ENCODE peak calls at places on chromosome 2, in four cellular contexts. One of them, this sample, is unnamed.

GRCh38 chr2:150846691-150847090 is 359.2 kb upstream of the RND3 start:
- DNase-seq in GM12878: no peak
- DNase-seq in WTC11: no peak
- DNase-seq in HepG2: no peak
- DNase-seq in this sample: no peak

GRCh38 chr2:67752964-67753363 is 309.8 kb downstream of the C1D start:
- DNase-seq in GM12878: no peak
- DNase-seq in WTC11: no peak
- DNase-seq in HepG2: no peak
- DNase-seq in this sample: no peak

GRCh38 chr2:179842498-179843153 is 18.8 kb downstream of the ZNF385B start:
- DNase-seq in WTC11: peak
- DNase-seq in HepG2: peak
- DNase-seq in GM12878: no peak
- DNase-seq in this sample: peak

GRCh38 chr2:14540003-14540402 is 92.5 kb upstream of the LRATD1 start:
- DNase-seq in GM12878: no peak
- DNase-seq in HepG2: no peak
- DNase-seq in WTC11: no peak
- DNase-seq in this sample: no peak

GRCh38 chr2:134758632-134759031 is 39.8 kb upstream of the TMEM163 start:
- DNase-seq in HepG2: no peak
- DNase-seq in GM12878: peak
- DNase-seq in WTC11: no peak
- DNase-seq in this sample: no peak

GRCh38 chr2:59236723-59237122 is 995.6 kb upstream of the FANCL start:
- DNase-seq in GM12878: no peak
- DNase-seq in WTC11: no peak
- DNase-seq in HepG2: no peak
- DNase-seq in this sample: no peak

GRCh38 chr2:53130441-53130943 is 637.1 kb upstream of the CHAC2 start:
- DNase-seq in HepG2: no peak
- DNase-seq in GM12878: no peak
- DNase-seq in WTC11: no peak
- DNase-seq in this sample: no peak

GRCh38 chr2:161825429-161825828 is 201.2 kb downstream of the SLC4A10 start:
- DNase-seq in GM12878: no peak
- DNase-seq in WTC11: no peak
- DNase-seq in HepG2: no peak
- DNase-seq in this sample: no peak

GRCh38 chr2:118678985-118679384 is 168.5 kb downstream of the EN1 start:
- DNase-seq in HepG2: no peak
- DNase-seq in GM12878: no peak
- DNase-seq in WTC11: no peak
- DNase-seq in this sample: no peak

GRCh38 chr2:64267699-64268098 is 123.5 kb upstream of the PELI1 start:
- DNase-seq in WTC11: no peak
- DNase-seq in HepG2: no peak
- DNase-seq in GM12878: no peak
- DNase-seq in this sample: no peak

GRCh38 chr2:225041210-225041870 is 928 bp downstream of the DOCK10 start:
- DNase-seq in GM12878: peak
- DNase-seq in HepG2: no peak
- DNase-seq in WTC11: peak
- DNase-seq in this sample: no peak

GRCh38 chr2:43130548-43130875 is 95.9 kb downstream of the ZFP36L2 start:
- DNase-seq in WTC11: no peak
- DNase-seq in HepG2: no peak
- DNase-seq in GM12878: no peak
- DNase-seq in this sample: no peak

GRCh38 chr2:79547568-79547967 is 34.7 kb downstream of the CTNNA2 start:
- DNase-seq in WTC11: no peak
- DNase-seq in HepG2: no peak
- DNase-seq in GM12878: no peak
- DNase-seq in this sample: no peak

GRCh38 chr2:226660124-226660523 is 139.5 kb downstream of the IRS1 start:
- DNase-seq in HepG2: no peak
- DNase-seq in WTC11: no peak
- DNase-seq in GM12878: no peak
- DNase-seq in this sample: no peak

GRCh38 chr2:226660524-226660923 is 139.1 kb downstream of the IRS1 start:
- DNase-seq in WTC11: no peak
- DNase-seq in GM12878: no peak
- DNase-seq in HepG2: no peak
- DNase-seq in this sample: no peak

GRCh38 chr2:226659416-226659815 is 140.2 kb downstream of the IRS1 start:
- DNase-seq in HepG2: no peak
- DNase-seq in GM12878: no peak
- DNase-seq in WTC11: no peak
- DNase-seq in this sample: no peak

GRCh38 chr2:226664140-226664539 is 135.5 kb downstream of the IRS1 start:
- DNase-seq in WTC11: no peak
- DNase-seq in HepG2: no peak
- DNase-seq in GM12878: no peak
- DNase-seq in this sample: no peak

GRCh38 chr2:226661789-226662545 is 137.7 kb downstream of the IRS1 start:
- DNase-seq in WTC11: no peak
- DNase-seq in HepG2: no peak
- DNase-seq in GM12878: no peak
- DNase-seq in this sample: peak
- TF ChIP-seq CREM in WTC11: no peak
- TF ChIP-seq CREM in HepG2: no peak
- TF ChIP-seq CREM in GM12878: no peak
- TF ChIP-seq CREM in this sample: no peak

GRCh38 chr2:65360441-65360840 is 72.0 kb downstream of the SPRED2 start:
- DNase-seq in WTC11: no peak
- DNase-seq in GM12878: no peak
- DNase-seq in HepG2: no peak
- DNase-seq in this sample: no peak
- TF ChIP-seq CREM in WTC11: no peak
- TF ChIP-seq CREM in GM12878: no peak
- TF ChIP-seq CREM in HepG2: no peak
- TF ChIP-seq CREM in this sample: no peak

DNA sequence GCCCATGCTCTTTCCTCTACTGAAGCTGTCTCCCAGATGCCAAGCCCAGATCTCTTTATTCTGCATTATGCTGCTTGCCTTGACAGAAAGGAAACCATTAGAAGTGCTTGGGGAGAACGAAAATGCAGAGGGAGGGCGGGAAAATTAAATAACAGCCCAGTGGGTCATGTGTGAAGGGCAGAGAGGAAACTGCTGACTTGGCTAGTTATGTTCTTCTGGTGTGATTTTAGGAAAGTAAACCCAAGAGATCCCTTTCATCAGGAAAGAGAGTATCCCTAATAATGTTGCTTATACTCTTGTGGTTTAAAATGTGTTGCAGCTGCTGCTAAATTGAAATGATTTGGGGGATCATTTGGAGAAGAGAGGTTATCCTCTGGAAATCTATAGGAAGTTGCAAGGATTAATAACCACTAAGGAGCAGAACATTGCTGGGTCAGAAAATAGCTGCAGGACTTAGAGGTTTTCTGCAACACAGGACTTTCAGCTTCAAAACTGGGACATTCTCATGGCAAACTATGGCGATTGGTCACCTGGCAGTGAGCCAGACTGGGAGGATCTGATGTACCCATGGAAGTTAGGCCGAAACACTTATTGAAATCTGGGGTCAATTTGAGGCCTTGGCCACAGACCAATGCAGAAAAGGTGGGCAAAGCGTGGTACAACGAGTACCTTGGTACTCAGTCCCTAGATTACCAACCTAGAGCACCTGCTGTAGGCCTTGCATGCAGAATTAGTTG is 172.2 kb downstream of the TMEM247 start:
- DNase-seq in WTC11: no peak
- DNase-seq in HepG2: no peak
- DNase-seq in GM12878: no peak
- DNase-seq in this sample: no peak
- TF ChIP-seq CREM in WTC11: no peak
- TF ChIP-seq CREM in HepG2: no peak
- TF ChIP-seq CREM in GM12878: no peak
- TF ChIP-seq CREM in this sample: no peak

DNA sequence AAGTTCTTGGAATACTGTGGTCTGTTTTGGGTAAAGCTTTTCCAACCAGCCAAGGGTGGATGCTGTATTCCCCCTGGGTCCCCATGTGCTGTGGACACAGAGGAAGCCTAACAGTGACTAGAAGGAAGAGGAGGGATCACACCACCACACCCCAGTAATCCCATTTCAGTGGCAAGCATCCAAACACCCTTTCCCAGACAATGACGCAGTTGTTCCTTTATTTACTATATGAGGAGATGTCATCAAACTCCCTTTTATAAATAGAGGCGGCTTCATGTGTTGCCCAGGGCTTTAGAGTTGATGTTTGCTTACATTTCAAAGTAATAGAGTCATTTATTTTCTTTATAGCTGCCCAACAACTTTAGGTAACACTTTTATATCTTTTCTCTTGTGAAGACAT is 959.4 kb upstream of the GYPC start:
- DNase-seq in WTC11: no peak
- DNase-seq in HepG2: no peak
- DNase-seq in GM12878: no peak
- DNase-seq in this sample: no peak
- TF ChIP-seq CREM in WTC11: no peak
- TF ChIP-seq CREM in HepG2: no peak
- TF ChIP-seq CREM in GM12878: no peak
- TF ChIP-seq CREM in this sample: no peak

DNA sequence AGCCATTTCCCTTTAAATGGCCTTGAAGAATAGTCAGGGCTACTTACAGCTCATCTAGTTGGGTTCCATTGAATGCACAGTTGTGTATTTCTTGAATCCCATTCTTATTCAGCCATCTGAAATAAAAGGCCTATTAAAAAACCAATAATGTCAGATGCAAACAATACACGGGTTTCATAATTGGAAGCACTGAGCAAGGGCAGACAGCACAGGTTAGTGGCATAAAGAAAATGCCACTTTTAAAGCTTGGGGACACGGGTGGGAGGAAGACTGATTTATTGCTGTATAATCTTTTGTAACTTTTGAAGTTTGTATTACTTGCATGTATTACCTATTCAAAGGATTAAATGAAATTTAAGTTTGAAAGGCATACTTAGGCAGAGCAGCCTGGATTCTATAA is 171.3 kb downstream of the FSHR start:
- DNase-seq in GM12878: no peak
- DNase-seq in WTC11: no peak
- DNase-seq in HepG2: no peak
- DNase-seq in this sample: no peak
- TF ChIP-seq CREM in GM12878: no peak
- TF ChIP-seq CREM in WTC11: no peak
- TF ChIP-seq CREM in HepG2: no peak
- TF ChIP-seq CREM in this sample: no peak

GRCh38 chr2:240597419-240598181 is 11.1 kb downstream of the CAPN10 start:
- DNase-seq in GM12878: no peak
- DNase-seq in WTC11: peak
- DNase-seq in HepG2: peak
- DNase-seq in this sample: no peak
- TF ChIP-seq CREM in GM12878: no peak
- TF ChIP-seq CREM in WTC11: no peak
- TF ChIP-seq CREM in HepG2: peak
- TF ChIP-seq CREM in this sample: no peak

DNA sequence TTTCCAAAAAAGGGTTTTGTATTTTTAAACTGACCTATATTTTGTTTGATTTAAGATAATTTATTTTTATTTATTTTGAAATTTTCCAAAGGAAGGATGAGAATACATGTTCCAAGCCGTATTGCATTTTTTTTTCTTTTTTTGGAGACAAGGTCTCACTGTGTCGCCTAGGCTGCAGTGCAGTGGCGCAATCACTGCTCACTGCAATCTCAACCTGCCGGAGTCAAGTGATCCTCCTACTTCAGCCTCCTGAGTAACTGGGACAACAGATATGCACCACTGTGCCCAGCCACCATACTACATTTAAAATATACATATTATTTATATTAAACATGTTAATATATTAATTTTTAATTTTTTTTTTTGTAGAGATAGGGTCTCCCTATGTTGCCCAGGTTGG is 15.0 kb downstream of the GEN1 start:
- DNase-seq in WTC11: no peak
- DNase-seq in GM12878: no peak
- DNase-seq in HepG2: no peak
- DNase-seq in this sample: no peak
- TF ChIP-seq CREM in WTC11: no peak
- TF ChIP-seq CREM in GM12878: no peak
- TF ChIP-seq CREM in HepG2: no peak
- TF ChIP-seq CREM in this sample: no peak

DNA sequence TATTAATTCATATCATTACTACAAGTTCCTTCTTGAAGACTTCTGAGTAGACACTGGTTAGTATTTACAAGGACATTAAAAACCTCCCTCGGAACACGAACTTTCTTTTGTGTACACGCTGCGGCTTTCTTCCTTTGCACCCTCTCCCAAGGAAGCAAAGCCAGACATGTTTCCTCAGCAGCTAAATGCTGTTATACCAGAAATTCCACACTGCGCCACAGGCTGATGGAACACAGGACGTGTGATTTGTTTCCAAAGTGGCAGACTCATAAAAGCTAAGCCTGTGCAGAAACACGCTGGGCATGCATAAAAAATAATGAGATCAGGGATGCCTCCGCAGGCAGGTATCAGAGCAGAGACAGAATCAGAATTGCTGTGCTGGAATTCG is 73.0 kb upstream of the RGPD5 start:
- DNase-seq in WTC11: no peak
- DNase-seq in HepG2: no peak
- DNase-seq in GM12878: no peak
- DNase-seq in this sample: no peak
- TF ChIP-seq CREM in WTC11: no peak
- TF ChIP-seq CREM in HepG2: no peak
- TF ChIP-seq CREM in GM12878: no peak
- TF ChIP-seq CREM in this sample: no peak

DNA sequence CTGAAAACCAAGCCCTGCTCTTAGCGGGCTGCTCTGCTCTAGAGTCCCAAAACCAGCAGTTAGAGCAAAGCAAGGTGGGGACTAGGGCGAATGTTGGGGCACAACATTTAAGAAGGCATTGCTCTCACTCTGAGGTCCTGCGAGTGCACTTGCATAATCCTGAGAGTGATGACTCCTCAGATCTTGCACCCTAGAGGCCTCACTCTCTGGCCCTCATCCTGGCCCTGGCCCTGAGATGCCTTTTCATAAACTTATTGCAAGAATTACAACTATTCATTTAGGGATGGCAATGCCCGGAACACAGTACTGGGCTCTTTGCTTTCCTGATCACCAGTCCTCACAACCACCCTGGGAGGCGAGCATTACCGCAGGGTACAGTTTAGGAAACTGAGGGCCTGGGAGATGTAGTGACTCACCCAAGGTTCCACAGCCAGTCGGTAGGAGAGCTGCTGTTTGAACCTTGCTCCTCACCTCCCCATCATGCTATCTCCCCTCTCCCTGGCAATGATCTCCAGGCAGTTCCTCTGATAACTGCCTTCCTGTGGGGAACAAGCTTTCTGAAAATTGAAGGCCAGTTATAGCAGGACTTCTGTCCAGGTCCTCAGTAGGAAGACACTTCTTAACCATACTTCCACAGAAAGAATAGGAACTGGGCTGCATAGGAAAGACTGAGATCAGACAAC is 91.4 kb downstream of the TNS1 start:
- DNase-seq in WTC11: no peak
- DNase-seq in GM12878: no peak
- DNase-seq in HepG2: no peak
- DNase-seq in this sample: no peak
- TF ChIP-seq CREM in WTC11: no peak
- TF ChIP-seq CREM in GM12878: no peak
- TF ChIP-seq CREM in HepG2: no peak
- TF ChIP-seq CREM in this sample: no peak